ENCODE peak calls at places on chromosomes 1 and 21, in four cellular contexts. X is stomach; E is activated effector memory CD4-positive, alpha-beta T cell treated with Interleukin-2 at 50 U/mL for 16 hours; D is NCI-H748 treated with DMSO at 0.1 percent for 48 hours. F is an unnamed sample.

GRCh38 chr1:66633128-66633527 is 99.2 kb downstream of the SGIP1 start:
- DNase-seq in X (no peak), D (no peak), E (no peak), F (no peak)

GRCh38 chr1:202264300-202265075 is 70.9 kb downstream of the LGR6 start:
- DNase-seq in X (no peak), E (no peak), D (no peak), F (no peak)

GRCh38 chr1:202159534-202160371 is 649 bp downstream of the PTPN7 start:
- DNase-seq in X (no peak), D (no peak), E (peak), F (no peak)

GRCh38 chr1:210232524-210233215 is at the start of gene SERTAD4:
- DNase-seq in D (peak), X (peak), E (no peak), F (peak)

GRCh38 chr1:192654607-192655389 is 18.9 kb downstream of the RGS13 start:
- DNase-seq in D (no peak), E (no peak), X (no peak), F (no peak)

GRCh38 chr1:14599787-14600186 is 1.3 kb downstream of the KAZN start:
- DNase-seq in X (no peak), D (no peak), E (no peak), F (no peak)

GRCh38 chr1:54227836-54228435 is 28.0 kb downstream of the MRPL37 start:
- DNase-seq in D (no peak), X (no peak), E (no peak), F (no peak)

GRCh38 chr1:73839922-73840321 is 358.1 kb downstream of the LRRIQ3 start:
- DNase-seq in X (no peak), E (no peak), D (no peak), F (no peak)

GRCh38 chr1:175270361-175270760 is 77.8 kb upstream of the KIAA0040 start:
- DNase-seq in X (no peak), D (no peak), E (no peak), F (no peak)

GRCh38 chr1:88098881-88099280 is 585.2 kb upstream of the PKN2 start:
- DNase-seq in X (no peak), D (no peak), E (no peak), F (no peak)

GRCh38 chr21:15061284-15061683 is 3.5 kb downstream of the NRIP1 start:
- DNase-seq in X (no peak), D (no peak), E (no peak), F (no peak)

GRCh38 chr1:230905733-230906132 is 37.4 kb upstream of the C1orf198 start:
- DNase-seq in X (no peak), E (no peak), D (no peak), F (peak)

GRCh38 chr1:119731060-119731459 is 19.3 kb downstream of the PHGDH start:
- DNase-seq in E (no peak), X (no peak), D (no peak), F (no peak)

GRCh38 chr1:6056549-6056948 is 10.9 kb downstream of the KCNAB2 start:
- DNase-seq in D (no peak), X (no peak), E (no peak), F (no peak)

GRCh38 chr1:40252601-40253000 is 4.9 kb downstream of the TMCO2 start:
- DNase-seq in D (no peak), X (no peak), E (no peak), F (no peak)

GRCh38 chr1:202812176-202813026 is 1.6 kb downstream of the PCAT6 start:
- DNase-seq in E (no peak), D (no peak), X (no peak), F (no peak)

GRCh38 chr21:32371913-32372314 is 20.9 kb downstream of the URB1 start:
- DNase-seq in E (no peak), X (peak), D (no peak), F (no peak)

GRCh38 chr1:153616144-153616884 is at the start of gene S100A14:
- DNase-seq in E (no peak), D (no peak), X (peak), F (no peak)

GRCh38 chr1:94743866-94744265 is 76.3 kb upstream of the SLC44A3 start:
- DNase-seq in X (no peak), D (no peak), E (no peak), F (no peak)

GRCh38 chr1:210688482-210689233 is 360.0 kb downstream of the HHAT start:
- DNase-seq in X (no peak), D (no peak), E (no peak), F (no peak)

GRCh38 chr1:166233750-166234366 is 67.1 kb upstream of the FAM78B start:
- DNase-seq in E (no peak), D (no peak), X (no peak), F (no peak)

GRCh38 chr1:109296782-109297181 is 10.0 kb downstream of the MYBPHL start:
- DNase-seq in D (no peak), X (no peak), E (no peak), F (no peak)

GRCh38 chr1:96472471-96472870 is 249.1 kb upstream of the PTBP2 start:
- DNase-seq in D (no peak), E (no peak), X (no peak), F (no peak)

GRCh38 chr1:115642168-115643072 is 650 bp downstream of the VANGL1 start:
- DNase-seq in E (no peak), D (peak), X (peak), F (no peak)